ENCODE peak calls at places on chromosomes 2 and 18, in six cellular contexts. Q, L, I, T, O and V are unnamed samples.

GRCh38 chr2:159211447-159212396 is 74.8 kb downstream of the WDSUB1 start:
- DNase-seq in L (no peak), I (no peak), O (no peak), Q (no peak), T (no peak), V (no peak)

GRCh38 chr2:219362524-219363164 is 25.1 kb downstream of the DNPEP start:
- DNase-seq in I (no peak), L (peak; percentile 78), O (no peak), T (peak; percentile 60), Q (no peak), V (no peak)

GRCh38 chr2:217520361-217521010 is 482.3 kb downstream of the TNS1 start:
- DNase-seq in Q (no peak), L (no peak), O (no peak), T (no peak), I (no peak), V (no peak)

GRCh38 chr2:20438334-20439192 is 8.3 kb upstream of the RHOB start:
- DNase-seq in I (peak; percentile 58), Q (no peak), T (no peak), L (no peak), O (no peak), V (no peak)

GRCh38 chr18:45628979-45629958 is 14.0 kb downstream of the SLC14A2 start:
- DNase-seq in I (no peak), Q (no peak), L (no peak), O (no peak), T (no peak), V (peak; percentile 65)

GRCh38 chr2:121004950-121005349 is 269.3 kb downstream of the GLI2 start:
- DNase-seq in Q (no peak), T (peak; percentile 25), I (no peak), O (no peak), L (no peak), V (no peak)

GRCh38 chr2:216499641-216500218 is 1.1 kb downstream of the RPL37A start:
- DNase-seq in T (no peak), I (no peak), Q (no peak), O (no peak), L (no peak), V (no peak)

GRCh38 chr18:76401496-76401895 is 93.5 kb downstream of the ZNF516 start:
- DNase-seq in O (no peak), T (no peak), L (no peak), I (no peak), Q (peak; percentile 21), V (no peak)

GRCh38 chr2:50401772-50402653 is 629.9 kb downstream of the NRXN1 start:
- DNase-seq in T (peak; percentile 49), O (no peak), I (peak; percentile 83), L (no peak), Q (no peak), V (no peak)

GRCh38 chr2:105919826-105920225 is 175.1 kb downstream of the NCK2 start:
- DNase-seq in Q (no peak), T (no peak), O (no peak), L (no peak), I (peak; percentile 22), V (no peak)

GRCh38 chr18:58911241-58911640 is 46.6 kb downstream of the ZNF532 start:
- DNase-seq in T (no peak), Q (no peak), O (no peak), L (no peak), I (no peak), V (no peak)

GRCh38 chr2:239929504-239929903 is 95.6 kb downstream of the NDUFA10 start:
- DNase-seq in Q (no peak), I (no peak), T (no peak), L (no peak), O (no peak), V (peak; percentile 37)

GRCh38 chr2:128644156-128644555 is 325.5 kb upstream of the HS6ST1 start:
- DNase-seq in L (no peak), T (peak; percentile 17), O (no peak), I (no peak), Q (no peak), V (peak; percentile 34)

GRCh38 chr2:69742170-69742952 is 427 bp downstream of the ANXA4 start:
- DNase-seq in L (no peak), T (no peak), Q (no peak), I (peak; percentile 47), O (peak; percentile 74), V (peak; percentile 71)

GRCh38 chr2:77590298-77590917 is 68.2 kb upstream of the LRRTM4 start:
- DNase-seq in Q (no peak), L (no peak), T (no peak), I (no peak), O (no peak), V (peak; percentile 70)

GRCh38 chr2:72991980-72992733 is 74.8 kb downstream of the EMX1 start:
- DNase-seq in T (no peak), Q (no peak), I (no peak), L (no peak), O (no peak), V (peak; percentile 46)

GRCh38 chr2:98883780-98884211 is 52.2 kb downstream of the CRACDL start:
- DNase-seq in I (no peak), L (no peak), O (no peak), Q (no peak), T (no peak), V (no peak)

GRCh38 chr18:49021433-49022129 is 70.8 kb upstream of the SMAD7 start:
- DNase-seq in Q (no peak), T (peak; percentile 85), L (peak; percentile 50), I (peak; percentile 79), O (peak; percentile 64), V (peak; percentile 94)

GRCh38 chr2:160652236-160652635 is 158.6 kb upstream of the RBMS1 start:
- DNase-seq in T (no peak), I (no peak), O (peak; percentile 74), L (no peak), Q (no peak), V (no peak)

GRCh38 chr18:75230210-75231052 is 19.8 kb downstream of the TSHZ1 start:
- DNase-seq in T (no peak), O (no peak), Q (no peak), I (no peak), L (no peak), V (no peak)

GRCh38 chr18:25229080-25229479 is 122.9 kb downstream of the ZNF521 start:
- DNase-seq in I (no peak), O (no peak), Q (no peak), L (no peak), T (no peak), V (no peak)

GRCh38 chr2:233363744-233364235 is 9.5 kb downstream of the DGKD start:
- DNase-seq in O (no peak), T (no peak), L (no peak), I (no peak), Q (no peak), V (no peak)

GRCh38 chr18:3546106-3546505 is 96.1 kb downstream of the TGIF1 start:
- DNase-seq in L (no peak), T (no peak), Q (no peak), O (no peak), I (no peak), V (no peak)

GRCh38 chr2:100291152-100291970 is 30.9 kb downstream of the LONRF2 start:
- DNase-seq in O (no peak), I (no peak), L (peak; percentile 56), Q (no peak), T (peak; percentile 90), V (no peak)